ENCODE peak calls at places on chromosomes 1 and 21, in five cellular contexts. P is posterior cingulate gyrus; S is stimulated activated naive CD8-positive, alpha-beta T cell treated with anti-CD3 and anti-CD28 coated beads, Interleukin-15, Interleukin-2, amounts not matched to agents 100 U/mL and 50 U/mL, for 24 hours; X is nephron progenitor cell; J is WTC11. V is an unnamed sample.

GRCh38 chr1:39398278-39399010 is 93.0 kb upstream of the BMP8A start:
- DNase-seq in P (no peak), S (peak; percentile 39), X (no peak), J (no peak), V (peak; percentile 34)

GRCh38 chr1:73604739-73605138 is 593.2 kb downstream of the LRRIQ3 start:
- DNase-seq in P (no peak), S (no peak), X (no peak), J (no peak), V (no peak)

GRCh38 chr1:36497207-36497606 is 14.5 kb upstream of the CSF3R start:
- DNase-seq in P (no peak), S (no peak), X (no peak), J (no peak), V (no peak)

GRCh38 chr1:198669023-198669698 is 30.3 kb downstream of the PTPRC start:
- DNase-seq in P (no peak), S (no peak), X (no peak), J (no peak), V (no peak)

GRCh38 chr1:17973694-17974093 is 133.9 kb upstream of the IGSF21 start:
- DNase-seq in P (no peak), S (no peak), X (no peak), J (no peak), V (no peak)

GRCh38 chr1:61436491-61437120 is 288.3 kb downstream of the TM2D1 start:
- DNase-seq in P (no peak), S (no peak), X (no peak), J (no peak), V (no peak)

GRCh38 chr1:6373961-6374720 is 19.4 kb downstream of the ACOT7 start:
- DNase-seq in P (no peak), S (no peak), X (no peak), J (no peak), V (no peak)

GRCh38 chr1:66623812-66624211 is 89.9 kb downstream of the SGIP1 start:
- DNase-seq in P (no peak), S (no peak), X (no peak), J (no peak), V (no peak)

GRCh38 chr1:214584805-214585766 is 17.9 kb upstream of the CENPF start:
- DNase-seq in P (no peak), S (no peak), X (no peak), J (no peak), V (peak; percentile 16)

GRCh38 chr1:230986976-230987375 is 8.1 kb downstream of the ARV1 start:
- DNase-seq in P (no peak), S (no peak), X (no peak), J (no peak), V (no peak)

GRCh38 chr1:237244778-237245177 is 202.8 kb downstream of the RYR2 start:
- DNase-seq in P (no peak), S (no peak), X (no peak), J (no peak), V (no peak)

GRCh38 chr1:46380508-46380907 is 13.6 kb upstream of the FAAH start:
- DNase-seq in P (no peak), S (no peak), X (no peak), J (no peak), V (no peak)

GRCh38 chr1:104780470-104781078 is 1030.9 kb downstream of the AMY1C start:
- DNase-seq in P (no peak), S (no peak), X (peak; percentile 26), J (no peak), V (peak; percentile 53)

GRCh38 chr1:94434339-94435092 is 16.3 kb downstream of the ABCD3 start:
- DNase-seq in P (no peak), S (no peak), X (no peak), J (no peak), V (no peak)

GRCh38 chr1:54989968-54990810 is 8.5 kb upstream of the BSND start:
- DNase-seq in P (no peak), S (no peak), X (no peak), J (no peak), V (no peak)

GRCh38 chr1:151134396-151134795 is 12.0 kb downstream of the SEMA6C start:
- DNase-seq in P (no peak), S (no peak), X (no peak), J (no peak), V (no peak)

GRCh38 chr1:3018051-3018471 is 3.2 kb upstream of the ACTRT2 start:
- DNase-seq in P (no peak), S (no peak), X (no peak), J (no peak), V (no peak)

GRCh38 chr1:24503870-24504523 is 1.4 kb downstream of the RCAN3 start:
- DNase-seq in P (no peak), S (peak; percentile 49), X (no peak), J (no peak), V (no peak)

GRCh38 chr1:227766015-227766634 is 30.9 kb downstream of the SNAP47 start:
- DNase-seq in P (no peak), S (peak; percentile 74), X (no peak), J (no peak), V (peak; percentile 43)

GRCh38 chr1:222767152-222767571 is 30.2 kb downstream of the FAM177B start:
- DNase-seq in P (no peak), S (no peak), X (no peak), J (no peak), V (no peak)

GRCh38 chr1:202237052-202237451 is 43.5 kb downstream of the LGR6 start:
- DNase-seq in P (no peak), S (peak; percentile 54), X (peak; percentile 68), J (peak; percentile 89), V (peak; percentile 93)

GRCh38 chr1:10835423-10836421 is 39.3 kb upstream of the CASZ1 start:
- DNase-seq in P (no peak), S (peak; percentile 7), X (peak; percentile 91), J (peak; percentile 96), V (peak; percentile 100)

GRCh38 chr21:42835211-42835610 is 44.1 kb downstream of the WDR4 start:
- DNase-seq in P (no peak), S (no peak), X (no peak), J (no peak), V (no peak)